ENCODE peak calls at places on chromosomes 12 and 14, in five cellular contexts. J, T, H, C and V are unnamed samples.
A peak's percentile ranks its signal among the peaks of the same experiment; 100 is the strongest.

GRCh38 chr14:28773917-28774691 is 7.5 kb downstream of the FOXG1 start:
- DNase-seq in J (no peak), H (peak; percentile 92), T (no peak), C (no peak), V (no peak)

GRCh38 chr14:56118611-56119181 is 485 bp downstream of the PELI2 start:
- DNase-seq in J (no peak), H (peak; percentile 46), T (no peak), C (no peak), V (peak; percentile 21)

GRCh38 chr14:104387385-104388010 is 192.1 kb upstream of the C14orf180 start:
- DNase-seq in C (no peak), J (no peak), T (no peak), H (no peak), V (no peak)

GRCh38 chr12:25387136-25388050 is 136.7 kb upstream of the KRAS start:
- DNase-seq in C (peak; percentile 82), J (peak; percentile 73), T (peak; percentile 90), H (peak; percentile 88), V (peak; percentile 70)

GRCh38 chr14:76928301-76928700 is 100.2 kb downstream of the IRF2BPL start:
- DNase-seq in T (no peak), C (no peak), J (no peak), H (no peak), V (no peak)

GRCh38 chr12:103503546-103504480 is 8.0 kb upstream of the C12orf42 start:
- DNase-seq in T (no peak), J (peak; percentile 29), H (peak; percentile 57), C (no peak), V (peak; percentile 43)

GRCh38 chr12:34299802-34300193 is 277.5 kb downstream of the ALG10 start:
- DNase-seq in C (no peak), T (no peak), H (no peak), J (no peak), V (no peak)

GRCh38 chr14:22556021-22556989 is 32.7 kb downstream of the DAD1 start:
- DNase-seq in C (peak; percentile 46), H (no peak), T (peak; percentile 35), J (no peak), V (peak; percentile 93)

GRCh38 chr12:32083489-32083888 is 23.2 kb upstream of the BICD1 start:
- DNase-seq in T (peak; percentile 71), H (no peak), C (no peak), J (no peak), V (no peak)

GRCh38 chr12:113472191-113473190 is 820 bp upstream of the LHX5 start:
- DNase-seq in H (peak; percentile 79), J (peak; percentile 49), C (no peak), T (no peak), V (no peak)

GRCh38 chr14:58301416-58301815 is 3.1 kb downstream of the ARID4A start:
- DNase-seq in J (no peak), T (no peak), C (no peak), H (no peak), V (no peak)

GRCh38 chr14:99632410-99633035 is 12.4 kb upstream of the HHIPL1 start:
- DNase-seq in T (no peak), H (no peak), C (no peak), J (no peak), V (no peak)

GRCh38 chr12:91256471-91256870 is 73.9 kb upstream of the DCN start:
- DNase-seq in C (no peak), T (no peak), J (no peak), H (no peak), V (no peak)

GRCh38 chr14:22610931-22611330 is 12.8 kb downstream of the ABHD4 start:
- DNase-seq in C (no peak), H (no peak), J (no peak), T (no peak), V (no peak)

GRCh38 chr12:33439587-33440011 is at the start of gene SYT10:
- DNase-seq in H (peak; percentile 89), T (no peak), J (peak; percentile 69), C (no peak), V (no peak)

GRCh38 chr12:122399592-122400373 is 22.7 kb downstream of the CLIP1 start:
- DNase-seq in J (peak; percentile 63), T (peak; percentile 89), C (peak; percentile 75), H (peak; percentile 81), V (peak; percentile 40)

GRCh38 chr14:71486274-71486673 is 446.0 kb upstream of the RGS6 start:
- DNase-seq in J (no peak), H (peak; percentile 35), C (no peak), T (no peak), V (no peak)

GRCh38 chr12:96425973-96426372 is 25.7 kb upstream of the CDK17 start:
- DNase-seq in H (no peak), J (no peak), T (no peak), C (peak; percentile 54), V (no peak)

GRCh38 chr12:2648406-2648805 is 146.4 kb upstream of the FKBP4 start:
- DNase-seq in J (no peak), T (no peak), C (no peak), H (no peak), V (no peak)

GRCh38 chr14:53109688-53110041 is 43.5 kb downstream of the DDHD1 start:
- DNase-seq in J (no peak), H (no peak), T (no peak), C (no peak), V (no peak)

GRCh38 chr12:20212658-20213387 is 155.5 kb upstream of the PDE3A start:
- DNase-seq in H (peak; percentile 93), C (peak; percentile 88), J (peak; percentile 96), T (peak; percentile 99), V (no peak)

GRCh38 chr12:98808243-98808895 is 163.3 kb downstream of the APAF1 start:
- DNase-seq in T (no peak), J (no peak), H (no peak), C (no peak), V (no peak)

GRCh38 chr12:100964026-100964425 is 169.4 kb downstream of the ANO4 start:
- DNase-seq in H (no peak), T (no peak), J (no peak), C (no peak), V (no peak)

GRCh38 chr12:98699568-98699967 is 54.5 kb downstream of the APAF1 start:
- DNase-seq in J (no peak), T (no peak), C (no peak), H (no peak), V (no peak)

GRCh38 chr12:132495165-132495544 is 5.2 kb downstream of the FBRSL1 start:
- DNase-seq in H (no peak), C (no peak), T (no peak), J (no peak), V (no peak)

GRCh38 chr12:132495629-132496207 is 5.8 kb downstream of the FBRSL1 start:
- DNase-seq in H (no peak), C (no peak), T (no peak), J (no peak), V (no peak)

GRCh38 chr12:132492951-132493350 is 3.0 kb downstream of the FBRSL1 start:
- DNase-seq in J (no peak), H (no peak), C (no peak), T (no peak), V (no peak)

GRCh38 chr12:132493482-132494178 is 3.7 kb downstream of the FBRSL1 start:
- DNase-seq in T (no peak), C (no peak), H (no peak), J (no peak), V (no peak)

GRCh38 chr12:132494294-132495164 is 4.6 kb downstream of the FBRSL1 start:
- DNase-seq in J (no peak), H (no peak), C (no peak), T (no peak), V (no peak)
- H3K27ac ChIP-seq in J (no peak overlapping the region), H (no peak overlapping the region), C (no peak overlapping the region), T (no peak overlapping the region), V (peak overlapping the region; percentile 4)

GRCh38 chr12:116612436-116612835 is 53.3 kb downstream of the MAP1LC3B2 start:
- DNase-seq in J (no peak), T (no peak), C (no peak), H (no peak), V (no peak)

GRCh38 chr12:116610971-116611541 is 51.9 kb downstream of the MAP1LC3B2 start:
- DNase-seq in C (no peak), T (no peak), H (no peak), J (no peak), V (no peak)

GRCh38 chr12:116609236-116609635 is 50.1 kb downstream of the MAP1LC3B2 start:
- DNase-seq in J (no peak), T (no peak), C (no peak), H (no peak), V (no peak)

GRCh38 chr12:116607039-116607438 is 47.9 kb downstream of the MAP1LC3B2 start:
- DNase-seq in T (no peak), H (no peak), J (no peak), C (no peak), V (no peak)

DNA sequence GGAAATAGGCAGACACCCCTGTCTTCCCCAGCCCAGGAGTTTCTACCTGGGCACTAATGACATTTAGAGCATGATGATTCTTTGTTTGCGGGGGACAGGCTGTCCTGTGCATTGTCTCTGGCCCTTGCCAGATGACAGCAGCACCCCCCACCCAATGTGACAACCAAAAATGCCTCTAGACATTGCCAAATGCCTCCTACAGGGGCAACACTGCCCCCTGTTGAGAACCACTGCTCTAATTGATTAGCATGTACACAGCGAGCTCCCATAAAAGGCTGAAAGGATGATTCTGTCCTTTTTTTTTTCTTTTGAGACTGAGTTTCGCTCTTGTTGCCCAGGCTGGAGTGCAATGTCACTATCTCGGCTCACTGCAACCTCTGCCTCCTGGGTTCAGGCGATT is 50.5 kb downstream of the MAP1LC3B2 start:
- DNase-seq in H (peak; percentile 76), J (no peak), T (no peak), C (no peak), V (no peak)
- H3K27ac ChIP-seq in H (no peak overlapping the region), J (no peak overlapping the region), T (no peak overlapping the region), C (peak overlapping the region; percentile 11), V (no peak overlapping the region)

GRCh38 chr12:40331886-40332285 is 107.1 kb downstream of the LRRK2 start:
- DNase-seq in H (no peak), C (no peak), T (no peak), J (no peak), V (no peak)

GRCh38 chr12:40342010-40342409 is 117.2 kb downstream of the LRRK2 start:
- DNase-seq in C (no peak), H (no peak), T (no peak), J (no peak), V (no peak)

GRCh38 chr12:40338071-40338470 is 113.3 kb downstream of the LRRK2 start:
- DNase-seq in J (no peak), C (no peak), T (no peak), H (no peak), V (no peak)

GRCh38 chr12:40336573-40337199 is 111.9 kb downstream of the LRRK2 start:
- DNase-seq in J (no peak), C (no peak), T (no peak), H (no peak), V (no peak)
- H3K27ac ChIP-seq in J (no peak overlapping the region), C (no peak overlapping the region), T (no peak overlapping the region), H (no peak overlapping the region), V (no peak overlapping the region)

GRCh38 chr12:105761075-105761474 is 377.7 kb downstream of the NUAK1 start:
- DNase-seq in J (no peak), H (no peak), C (no peak), T (no peak), V (no peak)

GRCh38 chr12:105766029-105766428 is 372.7 kb downstream of the NUAK1 start:
- DNase-seq in J (no peak), T (no peak), H (no peak), C (no peak), V (no peak)

GRCh38 chr12:105764216-105764835 is 374.4 kb downstream of the NUAK1 start:
- DNase-seq in H (no peak), T (no peak), C (no peak), J (no peak), V (no peak)

GRCh38 chr12:105769486-105769885 is 369.3 kb downstream of the NUAK1 start:
- DNase-seq in T (no peak), H (no peak), J (no peak), C (no peak), V (no peak)

GRCh38 chr12:105765053-105766019 is 373.4 kb downstream of the NUAK1 start:
- DNase-seq in J (no peak), C (no peak), H (no peak), T (no peak), V (no peak)
- H3K27ac ChIP-seq in J (no peak overlapping the region), C (no peak overlapping the region), H (no peak overlapping the region), T (no peak overlapping the region), V (no peak overlapping the region)